ENCODE peak calls at places on chromosomes 6 and 20, in six cellular contexts. J is CD8-positive, alpha-beta T cell; T is GM06990; M is ovary; F is fibroblast of the aortic adventitia; I is HFF-Myc. A is an unnamed sample.

GRCh38 chr6:127069659-127070279 is 48.7 kb upstream of the RSPO3 start:
- DNase-seq in I (peak), M (no peak), J (no peak), T (no peak), F (peak), A (no peak)

GRCh38 chr20:47274449-47275108 is 81.9 kb downstream of the ZMYND8 start:
- DNase-seq in M (no peak), I (peak), F (peak), J (no peak), T (peak), A (no peak)

GRCh38 chr20:50728981-50729874 is 2.2 kb upstream of the PARD6B start:
- DNase-seq in I (no peak), F (no peak), T (no peak), J (no peak), M (peak), A (no peak)

GRCh38 chr6:105992315-105992961 is 93.7 kb upstream of the PRDM1 start:
- DNase-seq in I (peak), T (peak), F (peak), M (peak), J (peak), A (peak)

GRCh38 chr6:67133973-67134372 is 1426.9 kb upstream of the EYS start:
- DNase-seq in J (no peak), F (no peak), I (no peak), M (no peak), T (no peak), A (no peak)

GRCh38 chr6:44253307-44254101 is 3.8 kb downstream of the SLC35B2 start:
- DNase-seq in J (peak), M (no peak), F (no peak), I (no peak), T (no peak), A (peak)

GRCh38 chr20:22373164-22373895 is 211.0 kb downstream of the FOXA2 start:
- DNase-seq in T (no peak), I (no peak), J (no peak), F (no peak), M (no peak), A (no peak)

GRCh38 chr20:33803921-33804337 is 7.2 kb upstream of the CHMP4B start:
- DNase-seq in T (no peak), I (no peak), M (no peak), J (no peak), F (peak), A (no peak)

GRCh38 chr6:107418118-107418517 is 41.2 kb downstream of the PDSS2 start:
- DNase-seq in I (no peak), T (peak), F (peak), M (no peak), J (no peak), A (no peak)

GRCh38 chr6:53523511-53524454 is 21.1 kb downstream of the GCLC start:
- DNase-seq in I (no peak), F (no peak), M (no peak), J (no peak), T (no peak), A (no peak)

GRCh38 chr20:49256261-49256660 is 21.6 kb downstream of the ZNFX1 start:
- DNase-seq in J (no peak), T (no peak), M (no peak), I (no peak), F (no peak), A (no peak)

GRCh38 chr6:26457407-26457795 is 354 bp upstream of the BTN2A1 start:
- DNase-seq in J (no peak), M (peak), T (peak), F (no peak), I (no peak), A (peak)

GRCh38 chr6:16217156-16217721 is 21.1 kb upstream of the GMPR start:
- DNase-seq in T (no peak), F (no peak), I (no peak), J (no peak), M (no peak), A (no peak)

GRCh38 chr6:126040826-126041225 is 54.5 kb downstream of the TRMT11 start:
- DNase-seq in T (no peak), M (no peak), J (no peak), I (peak), F (peak), A (no peak)

GRCh38 chr6:3341467-3341866 is 82.7 kb downstream of the PSMG4 start:
- DNase-seq in M (no peak), F (peak), I (no peak), J (no peak), T (no peak), A (no peak)

GRCh38 chr6:22247916-22248482 is 48.8 kb downstream of the PRL start:
- DNase-seq in J (no peak), T (no peak), F (peak), I (no peak), M (no peak), A (no peak)

GRCh38 chr20:5748246-5748645 is 2.0 kb upstream of the SHLD1 start:
- DNase-seq in T (no peak), I (no peak), F (no peak), M (no peak), J (no peak), A (no peak)

GRCh38 chr6:47529734-47530133 is 52.1 kb downstream of the CD2AP start:
- DNase-seq in J (no peak), F (no peak), I (no peak), M (no peak), T (no peak), A (no peak)

GRCh38 chr20:12653642-12654041 is 355.1 kb upstream of the SPTLC3 start:
- DNase-seq in J (no peak), T (no peak), F (no peak), I (no peak), M (no peak), A (no peak)

GRCh38 chr20:45886590-45887345 is 654 bp downstream of the SPATA25 start:
- DNase-seq in J (no peak), I (no peak), T (no peak), M (no peak), F (no peak), A (no peak)

GRCh38 chr6:39004801-39005200 is 43.8 kb upstream of the GLP1R start:
- DNase-seq in I (no peak), M (no peak), J (no peak), T (no peak), F (no peak), A (no peak)

GRCh38 chr20:63580796-63581461 is 6.9 kb upstream of the HELZ2 start:
- DNase-seq in I (no peak), M (no peak), F (peak), T (no peak), J (peak), A (peak)

GRCh38 chr6:111088668-111089003 is 1.3 kb downstream of the SLC16A10 start:
- DNase-seq in J (no peak), M (no peak), I (no peak), T (no peak), F (no peak), A (no peak)

GRCh38 chr20:60762386-60762785 is 489.7 kb upstream of the CDH4 start:
- DNase-seq in J (no peak), I (no peak), F (no peak), M (no peak), T (no peak), A (no peak)

GRCh38 chr6:163263196-163263595 is 151.3 kb upstream of the QKI start:
- DNase-seq in F (no peak), I (no peak), T (no peak), M (no peak), J (no peak), A (no peak)

GRCh38 chr20:44646023-44646640 is 5.4 kb downstream of the ADA start:
- DNase-seq in M (no peak), F (no peak), J (peak), I (no peak), T (peak), A (no peak)

GRCh38 chr20:37378785-37379598 is 33.1 kb downstream of the SRC start:
- DNase-seq in I (no peak), F (peak), M (peak), J (no peak), T (no peak), A (no peak)

GRCh38 chr6:12621766-12622165 is 94.8 kb upstream of the PHACTR1 start:
- DNase-seq in J (no peak), I (no peak), T (no peak), F (no peak), M (no peak), A (no peak)

GRCh38 chr6:89817481-89817880 is 2.1 kb downstream of the MDN1 start:
- DNase-seq in T (no peak), I (no peak), F (no peak), M (no peak), J (no peak), A (no peak)

GRCh38 chr6:39792501-39793450 is 600 bp downstream of the DAAM2 start:
- DNase-seq in I (no peak), T (no peak), F (no peak), J (no peak), M (peak), A (no peak)

GRCh38 chr6:6688283-6688682 is 99.8 kb downstream of the LY86 start:
- DNase-seq in I (no peak), J (no peak), M (no peak), F (peak), T (no peak), A (no peak)

GRCh38 chr20:31559704-31560093 is 45.4 kb upstream of the ID1 start:
- DNase-seq in M (no peak), F (no peak), I (no peak), T (no peak), J (no peak), A (no peak)

GRCh38 chr20:31560900-31561598 is 44.0 kb upstream of the ID1 start:
- DNase-seq in F (peak), T (no peak), M (no peak), I (peak), J (no peak), A (no peak)

GRCh38 chr20:31562241-31562640 is 42.8 kb upstream of the ID1 start:
- DNase-seq in I (no peak), J (no peak), F (no peak), M (no peak), T (no peak), A (no peak)

GRCh38 chr20:31564284-31564683 is 40.8 kb upstream of the ID1 start:
- DNase-seq in J (no peak), F (no peak), T (no peak), M (no peak), I (no peak), A (no peak)

GRCh38 chr20:31560094-31560899 is 44.8 kb upstream of the ID1 start:
- DNase-seq in F (peak), M (peak), T (no peak), J (peak), I (no peak), A (peak)
- TF ChIP-seq CTCF in F (peak), M (peak), T (peak), J (peak), I (peak), A (peak)

DNA sequence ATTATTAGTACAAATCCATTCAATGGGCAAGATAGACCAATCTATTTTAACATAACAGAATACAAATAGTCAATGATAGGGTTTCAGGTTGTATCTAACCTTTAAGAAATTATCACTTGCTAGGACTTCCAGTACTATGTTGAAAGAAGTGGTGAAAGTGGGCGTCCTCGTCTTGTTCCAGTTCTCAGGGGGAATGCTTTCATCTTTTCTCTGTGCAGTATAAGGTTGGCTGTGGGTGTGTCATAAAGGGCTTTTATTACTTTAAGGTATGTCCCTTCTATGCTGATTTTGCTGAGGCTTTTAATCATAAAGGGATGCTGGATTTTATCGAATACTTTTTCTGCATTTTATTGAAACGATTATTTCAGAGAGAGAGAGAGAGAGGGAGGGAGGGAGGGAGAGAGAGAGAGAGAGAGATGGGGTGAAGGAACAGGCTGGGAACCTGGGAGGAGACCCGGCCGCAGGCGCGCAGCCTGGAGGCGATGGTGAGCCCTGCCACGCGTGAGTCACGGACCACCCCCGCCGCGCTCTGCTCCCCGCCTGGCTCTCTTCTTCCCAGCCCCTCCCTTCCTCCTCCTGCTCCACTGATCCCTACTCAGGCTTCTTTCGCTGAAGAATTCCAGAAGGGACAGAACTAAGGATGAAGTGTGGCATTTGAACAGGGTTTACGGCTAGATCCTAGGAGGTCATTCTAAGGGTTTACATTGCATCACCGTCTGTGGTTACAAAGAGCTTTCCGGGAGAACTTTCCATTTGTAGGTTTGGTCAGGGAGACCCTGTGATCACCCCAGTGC is 45.5 kb upstream of the HLA-E start:
- DNase-seq in J (no peak), I (no peak), T (no peak), F (peak), M (no peak), A (no peak)
- TF ChIP-seq CTCF in J (no peak), I (no peak), T (no peak), F (peak), M (no peak), A (no peak)

GRCh38 chr6:170208651-170209353 is 82.1 kb downstream of the DLL1 start:
- DNase-seq in T (no peak), I (no peak), J (peak), F (no peak), M (no peak), A (peak)
- TF ChIP-seq CTCF in T (no peak), I (no peak), J (no peak), F (no peak), M (no peak), A (no peak)

GRCh38 chr20:53678315-53678989 is 84.8 kb upstream of the ZNF217 start:
- DNase-seq in M (no peak), F (no peak), I (no peak), J (no peak), T (no peak), A (no peak)
- TF ChIP-seq CTCF in M (no peak), F (no peak), I (no peak), J (no peak), T (no peak), A (no peak)

GRCh38 chr6:13766201-13766634 is 48.1 kb downstream of the MCUR1 start:
- DNase-seq in F (peak), J (no peak), T (no peak), M (no peak), I (no peak), A (no peak)

GRCh38 chr6:13769034-13769654 is 45.2 kb downstream of the MCUR1 start:
- DNase-seq in M (no peak), J (no peak), T (no peak), F (no peak), I (no peak), A (no peak)

GRCh38 chr6:13767121-13767794 is 47.1 kb downstream of the MCUR1 start:
- DNase-seq in I (no peak), F (peak), M (peak), J (peak), T (no peak), A (no peak)

GRCh38 chr6:13765570-13765969 is 48.8 kb downstream of the MCUR1 start:
- DNase-seq in I (no peak), T (no peak), M (no peak), J (no peak), F (peak), A (no peak)

GRCh38 chr6:13769655-13770053 is 44.7 kb downstream of the MCUR1 start:
- DNase-seq in J (peak), F (no peak), T (no peak), I (no peak), M (no peak), A (peak)
- TF ChIP-seq CTCF in J (no peak), F (peak), T (peak), I (peak), M (no peak), A (peak)

A was measured in endothelial cell.